ENCODE peak calls at places on chromosomes 13 and 19, in ten cellular contexts. One of them, this sample, is unnamed.

GRCh38 chr13:69180025-69180424 is 927.6 kb upstream of the ATXN8OS start:
- DNase-seq in NCI-H1092: no peak
- DNase-seq in GM23338: no peak
- DNase-seq in frontal cortex: no peak
- DNase-seq in H54: no peak
- DNase-seq in cardiac fibroblast: no peak
- DNase-seq in stimulated activated CD4-positive, alpha-beta T cell treated with anti-CD3 and anti-CD28 coated beads, TNF-alpha, amount 100 ng/mL, for 4 hours: no peak
- DNase-seq in EL: no peak
- DNase-seq in lung: no peak
- DNase-seq in T follicular helper cell: no peak
- DNase-seq in this sample: no peak

GRCh38 chr19:46015080-46015960 is 7.5 kb downstream of the PGLYRP1 start:
- DNase-seq in lung: peak
- DNase-seq in NCI-H1092: peak
- DNase-seq in T follicular helper cell: peak
- DNase-seq in frontal cortex: peak
- DNase-seq in cardiac fibroblast: peak
- DNase-seq in stimulated activated CD4-positive, alpha-beta T cell treated with anti-CD3 and anti-CD28 coated beads, TNF-alpha, amount 100 ng/mL, for 4 hours: peak
- DNase-seq in EL: peak
- DNase-seq in GM23338: peak
- DNase-seq in H54: no peak
- DNase-seq in this sample: peak

GRCh38 chr13:30234763-30235162 is 72.6 kb downstream of the KATNAL1 start:
- DNase-seq in cardiac fibroblast: peak
- DNase-seq in NCI-H1092: no peak
- DNase-seq in H54: no peak
- DNase-seq in lung: no peak
- DNase-seq in EL: no peak
- DNase-seq in T follicular helper cell: no peak
- DNase-seq in frontal cortex: no peak
- DNase-seq in stimulated activated CD4-positive, alpha-beta T cell treated with anti-CD3 and anti-CD28 coated beads, TNF-alpha, amount 100 ng/mL, for 4 hours: no peak
- DNase-seq in GM23338: no peak
- DNase-seq in this sample: no peak

GRCh38 chr19:58268344-58268743 is 10.4 kb upstream of the ZNF8 start:
- DNase-seq in stimulated activated CD4-positive, alpha-beta T cell treated with anti-CD3 and anti-CD28 coated beads, TNF-alpha, amount 100 ng/mL, for 4 hours: no peak
- DNase-seq in T follicular helper cell: no peak
- DNase-seq in EL: no peak
- DNase-seq in cardiac fibroblast: no peak
- DNase-seq in GM23338: no peak
- DNase-seq in lung: no peak
- DNase-seq in H54: no peak
- DNase-seq in frontal cortex: no peak
- DNase-seq in NCI-H1092: no peak
- DNase-seq in this sample: no peak

GRCh38 chr19:17553256-17553655 is 2.2 kb upstream of the COLGALT1 start:
- DNase-seq in H54: no peak
- DNase-seq in NCI-H1092: peak
- DNase-seq in EL: peak
- DNase-seq in cardiac fibroblast: peak
- DNase-seq in frontal cortex: no peak
- DNase-seq in GM23338: peak
- DNase-seq in stimulated activated CD4-positive, alpha-beta T cell treated with anti-CD3 and anti-CD28 coated beads, TNF-alpha, amount 100 ng/mL, for 4 hours: no peak
- DNase-seq in lung: peak
- DNase-seq in T follicular helper cell: no peak
- DNase-seq in this sample: no peak

GRCh38 chr13:73940098-73940497 is 194.1 kb downstream of the KLF12 start:
- DNase-seq in frontal cortex: no peak
- DNase-seq in T follicular helper cell: no peak
- DNase-seq in GM23338: no peak
- DNase-seq in EL: no peak
- DNase-seq in stimulated activated CD4-positive, alpha-beta T cell treated with anti-CD3 and anti-CD28 coated beads, TNF-alpha, amount 100 ng/mL, for 4 hours: no peak
- DNase-seq in NCI-H1092: no peak
- DNase-seq in cardiac fibroblast: no peak
- DNase-seq in H54: no peak
- DNase-seq in lung: no peak
- DNase-seq in this sample: peak

GRCh38 chr13:114244637-114245036 is 9.9 kb downstream of the CDC16 start:
- DNase-seq in H54: no peak
- DNase-seq in stimulated activated CD4-positive, alpha-beta T cell treated with anti-CD3 and anti-CD28 coated beads, TNF-alpha, amount 100 ng/mL, for 4 hours: no peak
- DNase-seq in EL: no peak
- DNase-seq in lung: no peak
- DNase-seq in frontal cortex: no peak
- DNase-seq in cardiac fibroblast: no peak
- DNase-seq in T follicular helper cell: no peak
- DNase-seq in NCI-H1092: no peak
- DNase-seq in GM23338: no peak
- DNase-seq in this sample: no peak

GRCh38 chr19:8355631-8356402 is 8.1 kb upstream of the ANGPTL4 start:
- DNase-seq in T follicular helper cell: no peak
- DNase-seq in NCI-H1092: no peak
- DNase-seq in EL: peak
- DNase-seq in frontal cortex: peak
- DNase-seq in H54: peak
- DNase-seq in stimulated activated CD4-positive, alpha-beta T cell treated with anti-CD3 and anti-CD28 coated beads, TNF-alpha, amount 100 ng/mL, for 4 hours: no peak
- DNase-seq in lung: peak
- DNase-seq in GM23338: no peak
- DNase-seq in cardiac fibroblast: peak
- DNase-seq in this sample: no peak

GRCh38 chr13:46321494-46322225 is 65.4 kb downstream of the RUBCNL start:
- DNase-seq in EL: peak
- DNase-seq in H54: peak
- DNase-seq in NCI-H1092: peak
- DNase-seq in stimulated activated CD4-positive, alpha-beta T cell treated with anti-CD3 and anti-CD28 coated beads, TNF-alpha, amount 100 ng/mL, for 4 hours: peak
- DNase-seq in frontal cortex: peak
- DNase-seq in lung: no peak
- DNase-seq in T follicular helper cell: peak
- DNase-seq in GM23338: peak
- DNase-seq in cardiac fibroblast: peak
- DNase-seq in this sample: peak

GRCh38 chr13:79267560-79267959 is 138.5 kb downstream of the RBM26 start:
- DNase-seq in GM23338: no peak
- DNase-seq in NCI-H1092: no peak
- DNase-seq in cardiac fibroblast: no peak
- DNase-seq in lung: no peak
- DNase-seq in H54: no peak
- DNase-seq in EL: no peak
- DNase-seq in frontal cortex: no peak
- DNase-seq in T follicular helper cell: no peak
- DNase-seq in stimulated activated CD4-positive, alpha-beta T cell treated with anti-CD3 and anti-CD28 coated beads, TNF-alpha, amount 100 ng/mL, for 4 hours: no peak
- DNase-seq in this sample: no peak

GRCh38 chr19:39167461-39168257 is 29.1 kb upstream of the NCCRP1 start:
- DNase-seq in NCI-H1092: no peak
- DNase-seq in lung: peak
- DNase-seq in stimulated activated CD4-positive, alpha-beta T cell treated with anti-CD3 and anti-CD28 coated beads, TNF-alpha, amount 100 ng/mL, for 4 hours: no peak
- DNase-seq in EL: no peak
- DNase-seq in H54: no peak
- DNase-seq in T follicular helper cell: no peak
- DNase-seq in frontal cortex: no peak
- DNase-seq in GM23338: peak
- DNase-seq in cardiac fibroblast: no peak
- DNase-seq in this sample: peak

GRCh38 chr13:71609271-71609670 is 257.7 kb downstream of the DACH1 start:
- DNase-seq in H54: no peak
- DNase-seq in stimulated activated CD4-positive, alpha-beta T cell treated with anti-CD3 and anti-CD28 coated beads, TNF-alpha, amount 100 ng/mL, for 4 hours: no peak
- DNase-seq in GM23338: no peak
- DNase-seq in EL: no peak
- DNase-seq in cardiac fibroblast: no peak
- DNase-seq in T follicular helper cell: no peak
- DNase-seq in frontal cortex: no peak
- DNase-seq in lung: no peak
- DNase-seq in NCI-H1092: no peak
- DNase-seq in this sample: no peak

GRCh38 chr19:54470991-54471782 is 1.9 kb downstream of the CDC42EP5 start:
- DNase-seq in NCI-H1092: no peak
- DNase-seq in EL: no peak
- DNase-seq in T follicular helper cell: no peak
- DNase-seq in cardiac fibroblast: no peak
- DNase-seq in frontal cortex: peak
- DNase-seq in stimulated activated CD4-positive, alpha-beta T cell treated with anti-CD3 and anti-CD28 coated beads, TNF-alpha, amount 100 ng/mL, for 4 hours: no peak
- DNase-seq in lung: no peak
- DNase-seq in H54: peak
- DNase-seq in GM23338: peak
- DNase-seq in this sample: no peak

GRCh38 chr13:66996503-66996902 is 233.6 kb downstream of the PCDH9 start:
- DNase-seq in stimulated activated CD4-positive, alpha-beta T cell treated with anti-CD3 and anti-CD28 coated beads, TNF-alpha, amount 100 ng/mL, for 4 hours: no peak
- DNase-seq in H54: no peak
- DNase-seq in NCI-H1092: no peak
- DNase-seq in GM23338: no peak
- DNase-seq in EL: no peak
- DNase-seq in T follicular helper cell: no peak
- DNase-seq in frontal cortex: no peak
- DNase-seq in lung: no peak
- DNase-seq in cardiac fibroblast: no peak
- DNase-seq in this sample: no peak

GRCh38 chr19:14150041-14150769 is 13.8 kb upstream of the ASF1B start:
- DNase-seq in cardiac fibroblast: no peak
- DNase-seq in EL: no peak
- DNase-seq in H54: no peak
- DNase-seq in lung: no peak
- DNase-seq in T follicular helper cell: no peak
- DNase-seq in GM23338: peak
- DNase-seq in frontal cortex: no peak
- DNase-seq in NCI-H1092: no peak
- DNase-seq in stimulated activated CD4-positive, alpha-beta T cell treated with anti-CD3 and anti-CD28 coated beads, TNF-alpha, amount 100 ng/mL, for 4 hours: no peak
- DNase-seq in this sample: no peak

GRCh38 chr13:58592052-58592451 is 960.5 kb downstream of the PCDH17 start:
- DNase-seq in NCI-H1092: no peak
- DNase-seq in EL: no peak
- DNase-seq in frontal cortex: no peak
- DNase-seq in stimulated activated CD4-positive, alpha-beta T cell treated with anti-CD3 and anti-CD28 coated beads, TNF-alpha, amount 100 ng/mL, for 4 hours: no peak
- DNase-seq in GM23338: no peak
- DNase-seq in cardiac fibroblast: no peak
- DNase-seq in T follicular helper cell: no peak
- DNase-seq in H54: no peak
- DNase-seq in lung: no peak
- DNase-seq in this sample: no peak

GRCh38 chr13:111317571-111318360 is 2.7 kb upstream of the TEX29 start:
- DNase-seq in cardiac fibroblast: no peak
- DNase-seq in T follicular helper cell: no peak
- DNase-seq in stimulated activated CD4-positive, alpha-beta T cell treated with anti-CD3 and anti-CD28 coated beads, TNF-alpha, amount 100 ng/mL, for 4 hours: no peak
- DNase-seq in H54: no peak
- DNase-seq in frontal cortex: no peak
- DNase-seq in EL: no peak
- DNase-seq in GM23338: no peak
- DNase-seq in lung: no peak
- DNase-seq in NCI-H1092: no peak
- DNase-seq in this sample: no peak

GRCh38 chr13:78192721-78193120 is 274.1 kb upstream of the EDNRB start:
- DNase-seq in GM23338: no peak
- DNase-seq in EL: peak
- DNase-seq in NCI-H1092: no peak
- DNase-seq in H54: no peak
- DNase-seq in lung: no peak
- DNase-seq in frontal cortex: no peak
- DNase-seq in stimulated activated CD4-positive, alpha-beta T cell treated with anti-CD3 and anti-CD28 coated beads, TNF-alpha, amount 100 ng/mL, for 4 hours: no peak
- DNase-seq in cardiac fibroblast: no peak
- DNase-seq in T follicular helper cell: no peak
- DNase-seq in this sample: no peak

GRCh38 chr13:93535256-93535655 is 308.6 kb downstream of the GPC6 start:
- DNase-seq in stimulated activated CD4-positive, alpha-beta T cell treated with anti-CD3 and anti-CD28 coated beads, TNF-alpha, amount 100 ng/mL, for 4 hours: no peak
- DNase-seq in T follicular helper cell: no peak
- DNase-seq in EL: peak
- DNase-seq in NCI-H1092: no peak
- DNase-seq in lung: no peak
- DNase-seq in cardiac fibroblast: peak
- DNase-seq in GM23338: no peak
- DNase-seq in frontal cortex: no peak
- DNase-seq in H54: peak
- DNase-seq in this sample: no peak

GRCh38 chr13:23626730-23627129 is 56.5 kb downstream of the TNFRSF19 start:
- DNase-seq in frontal cortex: no peak
- DNase-seq in GM23338: no peak
- DNase-seq in EL: no peak
- DNase-seq in NCI-H1092: no peak
- DNase-seq in T follicular helper cell: no peak
- DNase-seq in cardiac fibroblast: no peak
- DNase-seq in stimulated activated CD4-positive, alpha-beta T cell treated with anti-CD3 and anti-CD28 coated beads, TNF-alpha, amount 100 ng/mL, for 4 hours: no peak
- DNase-seq in lung: no peak
- DNase-seq in H54: no peak
- DNase-seq in this sample: no peak

GRCh38 chr13:113083022-113083373 is 22.6 kb upstream of the F7 start:
- DNase-seq in frontal cortex: no peak
- DNase-seq in GM23338: no peak
- DNase-seq in cardiac fibroblast: no peak
- DNase-seq in T follicular helper cell: no peak
- DNase-seq in H54: no peak
- DNase-seq in NCI-H1092: no peak
- DNase-seq in lung: no peak
- DNase-seq in EL: no peak
- DNase-seq in stimulated activated CD4-positive, alpha-beta T cell treated with anti-CD3 and anti-CD28 coated beads, TNF-alpha, amount 100 ng/mL, for 4 hours: no peak
- DNase-seq in this sample: no peak

GRCh38 chr19:1815605-1816529 is 3.8 kb upstream of the ATP8B3 start:
- DNase-seq in H54: no peak
- DNase-seq in GM23338: no peak
- DNase-seq in frontal cortex: no peak
- DNase-seq in cardiac fibroblast: no peak
- DNase-seq in NCI-H1092: no peak
- DNase-seq in lung: no peak
- DNase-seq in T follicular helper cell: no peak
- DNase-seq in EL: no peak
- DNase-seq in stimulated activated CD4-positive, alpha-beta T cell treated with anti-CD3 and anti-CD28 coated beads, TNF-alpha, amount 100 ng/mL, for 4 hours: no peak
- DNase-seq in this sample: no peak

GRCh38 chr19:33831835-33832234 is 35.2 kb downstream of the KCTD15 start:
- DNase-seq in T follicular helper cell: no peak
- DNase-seq in H54: no peak
- DNase-seq in GM23338: no peak
- DNase-seq in NCI-H1092: no peak
- DNase-seq in frontal cortex: no peak
- DNase-seq in stimulated activated CD4-positive, alpha-beta T cell treated with anti-CD3 and anti-CD28 coated beads, TNF-alpha, amount 100 ng/mL, for 4 hours: no peak
- DNase-seq in cardiac fibroblast: no peak
- DNase-seq in EL: no peak
- DNase-seq in lung: peak
- DNase-seq in this sample: no peak

GRCh38 chr19:33686246-33686645 is 64.5 kb downstream of the CHST8 start:
- DNase-seq in NCI-H1092: no peak
- DNase-seq in EL: no peak
- DNase-seq in frontal cortex: no peak
- DNase-seq in GM23338: no peak
- DNase-seq in lung: no peak
- DNase-seq in H54: no peak
- DNase-seq in cardiac fibroblast: no peak
- DNase-seq in stimulated activated CD4-positive, alpha-beta T cell treated with anti-CD3 and anti-CD28 coated beads, TNF-alpha, amount 100 ng/mL, for 4 hours: no peak
- DNase-seq in T follicular helper cell: no peak
- DNase-seq in this sample: no peak

GRCh38 chr13:43942301-43942700 is 62.6 kb downstream of the LACC1 start:
- DNase-seq in stimulated activated CD4-positive, alpha-beta T cell treated with anti-CD3 and anti-CD28 coated beads, TNF-alpha, amount 100 ng/mL, for 4 hours: no peak
- DNase-seq in cardiac fibroblast: no peak
- DNase-seq in NCI-H1092: no peak
- DNase-seq in GM23338: no peak
- DNase-seq in T follicular helper cell: no peak
- DNase-seq in frontal cortex: no peak
- DNase-seq in lung: no peak
- DNase-seq in EL: peak
- DNase-seq in H54: no peak
- DNase-seq in this sample: no peak

GRCh38 chr19:39327990-39328705 is 7.5 kb upstream of the LRFN1 start:
- DNase-seq in cardiac fibroblast: peak
- DNase-seq in frontal cortex: peak
- DNase-seq in stimulated activated CD4-positive, alpha-beta T cell treated with anti-CD3 and anti-CD28 coated beads, TNF-alpha, amount 100 ng/mL, for 4 hours: peak
- DNase-seq in T follicular helper cell: peak
- DNase-seq in H54: peak
- DNase-seq in lung: peak
- DNase-seq in GM23338: peak
- DNase-seq in NCI-H1092: peak
- DNase-seq in EL: peak
- DNase-seq in this sample: peak

GRCh38 chr19:55452381-55453325 is 8.8 kb downstream of the ISOC2 start:
- DNase-seq in GM23338: peak
- DNase-seq in EL: peak
- DNase-seq in stimulated activated CD4-positive, alpha-beta T cell treated with anti-CD3 and anti-CD28 coated beads, TNF-alpha, amount 100 ng/mL, for 4 hours: no peak
- DNase-seq in lung: peak
- DNase-seq in T follicular helper cell: no peak
- DNase-seq in H54: peak
- DNase-seq in frontal cortex: peak
- DNase-seq in cardiac fibroblast: peak
- DNase-seq in NCI-H1092: peak
- DNase-seq in this sample: peak

GRCh38 chr19:6423499-6424189 is 967 bp downstream of the KHSRP start:
- DNase-seq in EL: peak
- DNase-seq in NCI-H1092: no peak
- DNase-seq in T follicular helper cell: no peak
- DNase-seq in stimulated activated CD4-positive, alpha-beta T cell treated with anti-CD3 and anti-CD28 coated beads, TNF-alpha, amount 100 ng/mL, for 4 hours: no peak
- DNase-seq in cardiac fibroblast: peak
- DNase-seq in lung: no peak
- DNase-seq in frontal cortex: no peak
- DNase-seq in GM23338: peak
- DNase-seq in H54: peak
- DNase-seq in this sample: peak